ENCODE peak calls at places on chromosomes 7 and 10, in four cellular contexts. One of them, this sample, is unnamed. For H3K4me1, the result is how much of the 10 kb centered on the place peaks cover.

GRCh38 chr7:134946260-134946659 is 40.0 kb upstream of the AGBL3 start:
- DNase-seq in heart left ventricle: no peak
- DNase-seq in SK-N-SH: no peak
- DNase-seq in pancreas: no peak
- DNase-seq in this sample: no peak

GRCh38 chr7:4809091-4809591 is 33.7 kb downstream of the AP5Z1 start:
- DNase-seq in heart left ventricle: no peak
- DNase-seq in pancreas: no peak
- DNase-seq in SK-N-SH: no peak
- DNase-seq in this sample: peak

GRCh38 chr10:26733750-26734568 is 36.5 kb downstream of the PDSS1 start:
- DNase-seq in heart left ventricle: no peak
- DNase-seq in SK-N-SH: no peak
- DNase-seq in pancreas: no peak
- DNase-seq in this sample: no peak

GRCh38 chr7:74025146-74025545 is 2.8 kb upstream of the ELN start:
- DNase-seq in SK-N-SH: no peak
- DNase-seq in pancreas: no peak
- DNase-seq in heart left ventricle: no peak
- DNase-seq in this sample: no peak

GRCh38 chr7:140263277-140263676 is 86.5 kb upstream of the KDM7A start:
- DNase-seq in SK-N-SH: no peak
- DNase-seq in pancreas: no peak
- DNase-seq in heart left ventricle: no peak
- DNase-seq in this sample: no peak

GRCh38 chr10:34492081-34492480 is 323.0 kb downstream of the PARD3 start:
- DNase-seq in SK-N-SH: no peak
- DNase-seq in heart left ventricle: no peak
- DNase-seq in pancreas: no peak
- DNase-seq in this sample: no peak

GRCh38 chr10:121337356-121337936 is 260.8 kb downstream of the FGFR2 start:
- DNase-seq in pancreas: no peak
- DNase-seq in SK-N-SH: no peak
- DNase-seq in heart left ventricle: no peak
- DNase-seq in this sample: no peak

GRCh38 chr10:75099952-75100763 is 11.3 kb upstream of the SAMD8 start:
- DNase-seq in SK-N-SH: peak
- DNase-seq in pancreas: peak
- DNase-seq in heart left ventricle: peak
- DNase-seq in this sample: peak

GRCh38 chr10:109959571-109960145 is 36.3 kb upstream of the XPNPEP1 start:
- DNase-seq in heart left ventricle: no peak
- DNase-seq in SK-N-SH: no peak
- DNase-seq in pancreas: no peak
- DNase-seq in this sample: no peak

GRCh38 chr7:158740013-158740656 is 35.5 kb upstream of the NCAPG2 start:
- DNase-seq in pancreas: no peak
- DNase-seq in SK-N-SH: no peak
- DNase-seq in heart left ventricle: no peak
- DNase-seq in this sample: no peak

GRCh38 chr10:110361800-110362456 is 57.2 kb upstream of the SMNDC1 start:
- DNase-seq in SK-N-SH: no peak
- DNase-seq in heart left ventricle: no peak
- DNase-seq in pancreas: no peak
- DNase-seq in this sample: no peak

GRCh38 chr10:31393844-31394243 is 74.8 kb downstream of the ZEB1 start:
- DNase-seq in heart left ventricle: no peak
- DNase-seq in pancreas: no peak
- DNase-seq in SK-N-SH: no peak
- DNase-seq in this sample: no peak

GRCh38 chr10:61024801-61025201 is 80.8 kb upstream of the RHOBTB1 start:
- DNase-seq in pancreas: no peak
- DNase-seq in heart left ventricle: no peak
- DNase-seq in SK-N-SH: peak
- DNase-seq in this sample: no peak

GRCh38 chr10:74799840-74800239 is 26.6 kb upstream of the KAT6B start:
- DNase-seq in SK-N-SH: no peak
- DNase-seq in heart left ventricle: no peak
- DNase-seq in pancreas: no peak
- DNase-seq in this sample: no peak

GRCh38 chr7:151433721-151434400 is 6.1 kb downstream of the CRYGN start:
- DNase-seq in SK-N-SH: no peak
- DNase-seq in heart left ventricle: no peak
- DNase-seq in pancreas: no peak
- DNase-seq in this sample: no peak

GRCh38 chr7:35384761-35385700 is 131.1 kb upstream of the TBX20 start:
- DNase-seq in pancreas: no peak
- DNase-seq in heart left ventricle: peak
- DNase-seq in SK-N-SH: no peak
- DNase-seq in this sample: no peak

GRCh38 chr10:24893127-24893526 is 59.3 kb downstream of the PRTFDC1 start:
- DNase-seq in pancreas: no peak
- DNase-seq in SK-N-SH: no peak
- DNase-seq in heart left ventricle: no peak
- DNase-seq in this sample: no peak

GRCh38 chr7:35249537-35249907 is 4.4 kb downstream of the TBX20 start:
- DNase-seq in heart left ventricle: no peak
- DNase-seq in pancreas: no peak
- DNase-seq in SK-N-SH: no peak
- DNase-seq in this sample: no peak

GRCh38 chr10:29858352-29859267 is 200.8 kb downstream of the JCAD start:
- DNase-seq in pancreas: peak
- DNase-seq in SK-N-SH: peak
- DNase-seq in heart left ventricle: peak
- DNase-seq in this sample: peak

GRCh38 chr7:139232893-139233292 is 1.9 kb downstream of the UBN2 start:
- DNase-seq in pancreas: no peak
- DNase-seq in SK-N-SH: no peak
- DNase-seq in heart left ventricle: no peak
- DNase-seq in this sample: no peak

GRCh38 chr7:129435414-129435829 is 1.2 kb downstream of the STRIP2 start:
- DNase-seq in heart left ventricle: no peak
- DNase-seq in pancreas: no peak
- DNase-seq in SK-N-SH: no peak
- DNase-seq in this sample: no peak

GRCh38 chr7:105589221-105590077 is 8.2 kb upstream of the EFCAB10 start:
- DNase-seq in pancreas: no peak
- DNase-seq in heart left ventricle: peak
- DNase-seq in SK-N-SH: peak
- DNase-seq in this sample: no peak

GRCh38 chr7:105656922-105657521 is 75.7 kb upstream of the EFCAB10 start:
- DNase-seq in SK-N-SH: peak
- DNase-seq in pancreas: no peak
- DNase-seq in heart left ventricle: no peak
- DNase-seq in this sample: no peak

GRCh38 chr10:44306762-44307161 is 78.1 kb downstream of the CXCL12 start:
- DNase-seq in SK-N-SH: no peak
- DNase-seq in heart left ventricle: no peak
- DNase-seq in pancreas: no peak
- DNase-seq in this sample: no peak

GRCh38 chr10:31013331-31013730 is 18.3 kb downstream of the ZNF438 start:
- DNase-seq in heart left ventricle: no peak
- DNase-seq in SK-N-SH: no peak
- DNase-seq in pancreas: no peak
- DNase-seq in this sample: no peak

GRCh38 chr10:104330168-104331117 is 7.8 kb downstream of the ITPRIP start:
- DNase-seq in heart left ventricle: peak
- DNase-seq in SK-N-SH: no peak
- DNase-seq in pancreas: no peak
- DNase-seq in this sample: no peak

GRCh38 chr7:96144260-96144526 is 177.7 kb downstream of the SLC25A13 start:
- DNase-seq in SK-N-SH: no peak
- DNase-seq in heart left ventricle: no peak
- DNase-seq in pancreas: no peak
- DNase-seq in this sample: no peak

GRCh38 chr10:109454691-109455090 is 468.6 kb downstream of the XPNPEP1 start:
- DNase-seq in heart left ventricle: no peak
- DNase-seq in pancreas: no peak
- DNase-seq in SK-N-SH: no peak
- DNase-seq in this sample: no peak

GRCh38 chr10:88074971-88075370 is 211.5 kb downstream of the PTEN start:
- DNase-seq in SK-N-SH: no peak
- DNase-seq in heart left ventricle: no peak
- DNase-seq in pancreas: no peak
- DNase-seq in this sample: no peak

GRCh38 chr10:88070080-88070880 is 206.9 kb downstream of the PTEN start:
- DNase-seq in pancreas: no peak
- DNase-seq in heart left ventricle: no peak
- DNase-seq in SK-N-SH: no peak
- DNase-seq in this sample: no peak

GRCh38 chr10:88069338-88069737 is 205.9 kb downstream of the PTEN start:
- DNase-seq in SK-N-SH: no peak
- DNase-seq in heart left ventricle: no peak
- DNase-seq in pancreas: no peak
- DNase-seq in this sample: no peak

GRCh38 chr10:88073676-88074075 is 210.3 kb downstream of the PTEN start:
- DNase-seq in heart left ventricle: no peak
- DNase-seq in SK-N-SH: no peak
- DNase-seq in pancreas: no peak
- DNase-seq in this sample: no peak

GRCh38 chr10:88071814-88072380 is 208.5 kb downstream of the PTEN start:
- DNase-seq in SK-N-SH: no peak
- DNase-seq in pancreas: no peak
- DNase-seq in heart left ventricle: peak
- DNase-seq in this sample: peak
- H3K4me1 ChIP-seq in SK-N-SH: under half
- H3K4me1 ChIP-seq in pancreas: under half
- H3K4me1 ChIP-seq in heart left ventricle: under half
- H3K4me1 ChIP-seq in this sample: under half

GRCh38 chr10:77553311-77553710 is 84.3 kb downstream of the KCNMA1 start:
- DNase-seq in heart left ventricle: no peak
- DNase-seq in pancreas: no peak
- DNase-seq in SK-N-SH: no peak
- DNase-seq in this sample: no peak
- H3K27ac ChIP-seq in heart left ventricle: no peak
- H3K27ac ChIP-seq in pancreas: no peak
- H3K27ac ChIP-seq in SK-N-SH: no peak
- H3K27ac ChIP-seq in this sample: peak

DNA sequence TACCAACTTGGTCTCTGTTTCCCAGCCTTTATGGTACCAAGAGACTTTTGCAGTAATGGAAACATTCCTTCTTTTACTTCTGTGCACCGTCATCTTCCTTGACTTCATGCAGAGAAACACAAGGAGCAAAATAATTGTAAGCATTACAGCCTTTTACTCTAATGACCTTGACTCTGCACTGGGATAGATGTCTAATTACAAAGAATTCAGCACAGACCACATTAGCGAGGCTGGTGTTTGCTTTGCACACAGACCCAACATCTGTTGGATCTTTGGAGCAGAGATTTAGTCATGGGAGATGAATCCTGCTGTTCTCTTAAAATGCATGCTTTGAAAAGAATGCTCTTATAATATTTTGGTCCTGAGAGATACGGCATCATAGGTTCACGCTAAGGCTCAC is 261.6 kb downstream of the TWIST1 start:
- DNase-seq in heart left ventricle: no peak
- DNase-seq in pancreas: no peak
- DNase-seq in SK-N-SH: no peak
- DNase-seq in this sample: no peak
- H3K4me1 ChIP-seq in heart left ventricle: under half
- H3K4me1 ChIP-seq in pancreas: under half
- H3K4me1 ChIP-seq in SK-N-SH: under half
- H3K4me1 ChIP-seq in this sample: under half

GRCh38 chr7:8549043-8549442 is 115.6 kb downstream of the NXPH1 start:
- DNase-seq in pancreas: no peak
- DNase-seq in heart left ventricle: no peak
- DNase-seq in SK-N-SH: no peak
- DNase-seq in this sample: no peak
- H3K27ac ChIP-seq in pancreas: no peak
- H3K27ac ChIP-seq in heart left ventricle: no peak
- H3K27ac ChIP-seq in SK-N-SH: no peak
- H3K27ac ChIP-seq in this sample: no peak

GRCh38 chr10:131905279-131905595 is 4.4 kb downstream of the PPP2R2D start:
- DNase-seq in SK-N-SH: no peak
- DNase-seq in pancreas: no peak
- DNase-seq in heart left ventricle: no peak
- DNase-seq in this sample: no peak
- H3K4me1 ChIP-seq in SK-N-SH: under half
- H3K4me1 ChIP-seq in pancreas: under half
- H3K4me1 ChIP-seq in heart left ventricle: under half
- H3K4me1 ChIP-seq in this sample: half or more

This sample was measured in lower lobe of right lung.